ENCODE peak calls at places on chromosomes 4 and X, in seven cellular contexts. G, K, P, L, H, I and F are unnamed samples. For H3K4me1, the result is how much of the 10 kb centered on the place peaks cover.

GRCh38 chr4:145061325-145061920 is 36.6 kb downstream of the ANAPC10 start:
- DNase-seq in G (no peak), K (no peak), P (no peak), L (peak), H (peak), I (no peak), F (no peak)

GRCh38 chr4:72275381-72275780 is 243.6 kb downstream of the NPFFR2 start:
- DNase-seq in G (no peak), K (no peak), P (no peak), L (no peak), H (no peak), I (no peak), F (no peak)

GRCh38 chrX:7054219-7055206 is 93.0 kb upstream of the STS start:
- DNase-seq in G (no peak), K (no peak), P (no peak), L (no peak), H (no peak), I (no peak), F (no peak)

GRCh38 chr4:138835833-138836521 is 179.6 kb upstream of the NOCT start:
- DNase-seq in G (no peak), K (no peak), P (no peak), L (peak), H (peak), I (no peak), F (peak)

GRCh38 chr4:914531-914930 is 17.6 kb downstream of the GAK start:
- DNase-seq in G (no peak), K (no peak), P (no peak), L (no peak), H (no peak), I (no peak), F (no peak)

GRCh38 chr4:169658970-169659735 is 38.8 kb downstream of the CLCN3 start:
- DNase-seq in G (no peak), K (no peak), P (no peak), L (no peak), H (no peak), I (no peak), F (no peak)

GRCh38 chr4:94665500-94666398 is 92.0 kb upstream of the BMPR1B start:
- DNase-seq in G (no peak), K (no peak), P (no peak), L (no peak), H (no peak), I (no peak), F (no peak)

GRCh38 chr4:59086410-59086809 is 1976.2 kb upstream of the IGFBP7 start:
- DNase-seq in G (no peak), K (no peak), P (no peak), L (no peak), H (no peak), I (no peak), F (no peak)

GRCh38 chrX:148135738-148136137 is 154.6 kb downstream of the FMR1NB start:
- DNase-seq in G (no peak), K (no peak), P (no peak), L (no peak), H (no peak), I (no peak), F (no peak)

GRCh38 chrX:148133099-148133725 is 152.1 kb downstream of the FMR1NB start:
- DNase-seq in G (no peak), K (no peak), P (no peak), L (no peak), H (no peak), I (no peak), F (no peak)

GRCh38 chrX:148134578-148134977 is 153.4 kb downstream of the FMR1NB start:
- DNase-seq in G (no peak), K (no peak), P (no peak), L (no peak), H (no peak), I (no peak), F (no peak)
- TF ChIP-seq CTCF in G (no peak), K (no peak), P (no peak), L (no peak), H (no peak), I (no peak), F (no peak)

DNA sequence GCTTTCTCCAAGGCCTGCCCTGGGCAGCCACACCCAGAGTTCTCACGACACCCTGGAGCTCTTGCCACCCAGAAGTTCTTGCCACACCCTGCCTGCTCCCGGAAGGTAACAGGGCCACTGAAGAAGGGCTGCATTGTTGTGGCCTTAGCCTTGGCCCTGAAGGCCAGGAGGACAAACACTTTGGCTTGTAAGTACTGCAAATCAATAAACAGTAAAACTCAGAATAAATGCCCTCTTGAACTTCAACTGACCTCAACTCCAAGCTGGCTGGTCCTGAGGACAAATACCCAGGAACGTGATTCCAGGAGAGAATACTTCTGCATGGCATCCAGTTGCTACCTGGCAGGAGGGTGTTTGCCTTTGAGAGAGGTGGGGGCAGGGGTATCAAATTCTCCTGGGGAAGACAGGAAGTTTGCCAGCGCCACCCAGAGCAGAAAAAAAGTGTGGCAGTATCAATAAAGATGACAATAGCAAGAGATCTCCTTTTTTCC is 54.1 kb downstream of the TLR10 start:
- DNase-seq in G (no peak), K (no peak), P (no peak), L (no peak), H (peak), I (no peak), F (peak)
- H3K4me1 ChIP-seq in G (under half), K (under half), P (under half), L (under half), H (under half), I (under half), F (under half)

GRCh38 chr4:3235030-3235345 is 14.0 kb upstream of the MSANTD1 start:
- DNase-seq in G (no peak), K (no peak), P (no peak), L (no peak), H (no peak), I (no peak), F (no peak)
- TF ChIP-seq CTCF in G (no peak), K (no peak), P (no peak), L (no peak), H (no peak), I (no peak), F (no peak)

DNA sequence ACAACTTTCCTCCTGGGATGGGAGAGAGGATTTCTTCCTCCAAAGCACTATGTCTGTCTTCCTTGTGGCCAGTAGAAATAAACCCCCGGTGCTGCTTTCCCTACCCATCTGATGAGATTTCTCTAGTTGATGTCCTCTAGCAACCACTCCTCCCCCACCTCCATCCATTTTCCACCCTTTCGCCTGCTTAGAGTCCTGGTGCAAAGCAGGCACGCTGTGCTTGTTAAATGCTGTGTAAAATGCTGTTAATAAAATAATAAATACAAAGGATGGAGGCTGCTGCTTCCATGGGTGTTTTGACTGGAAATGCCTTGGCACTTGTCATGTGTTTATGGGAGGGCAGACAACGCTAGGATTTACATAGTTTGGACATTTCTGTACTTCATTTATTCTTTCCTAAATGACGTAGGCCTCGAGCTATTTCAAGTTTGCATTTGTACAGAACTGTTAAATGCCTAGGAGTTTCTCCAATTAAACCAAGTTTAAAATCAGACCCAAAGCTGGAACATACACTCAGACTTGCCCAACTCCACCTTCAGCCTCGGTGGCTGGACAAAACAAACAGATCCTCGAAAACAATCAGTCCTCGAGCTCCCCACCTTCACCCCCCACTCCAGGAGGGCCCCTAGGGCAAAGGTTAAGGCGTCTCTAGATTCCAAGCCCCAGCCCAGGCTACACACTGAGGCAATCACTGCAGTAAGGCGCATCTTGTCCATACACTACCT is 10.0 kb downstream of the BCOR start:
- DNase-seq in G (no peak), K (no peak), P (no peak), L (peak), H (no peak), I (no peak), F (no peak)
- H3K4me1 ChIP-seq in G (half or more), K (under half), P (half or more), L (under half), H (half or more), I (under half), F (half or more)

GRCh38 chr4:122227202-122227601 is 75.1 kb downstream of the BLTP1 start:
- DNase-seq in G (no peak), K (no peak), P (no peak), L (no peak), H (no peak), I (no peak), F (no peak)

GRCh38 chr4:122219356-122219755 is 67.2 kb downstream of the BLTP1 start:
- DNase-seq in G (no peak), K (no peak), P (no peak), L (no peak), H (no peak), I (no peak), F (no peak)

GRCh38 chr4:122229857-122230256 is 77.7 kb downstream of the BLTP1 start:
- DNase-seq in G (no peak), K (no peak), P (no peak), L (no peak), H (no peak), I (no peak), F (no peak)

GRCh38 chr4:122221322-122221721 is 69.2 kb downstream of the BLTP1 start:
- DNase-seq in G (no peak), K (no peak), P (no peak), L (no peak), H (no peak), I (no peak), F (no peak)

GRCh38 chr4:122224348-122224747 is 72.2 kb downstream of the BLTP1 start:
- DNase-seq in G (no peak), K (no peak), P (no peak), L (peak), H (no peak), I (peak), F (no peak)
- TF ChIP-seq CTCF in G (no peak), K (no peak), P (no peak), L (peak), H (peak), I (no peak), F (no peak)

GRCh38 chr4:141037441-141037840 is 95.8 kb downstream of the RNF150 start:
- DNase-seq in G (no peak), K (no peak), P (no peak), L (no peak), H (no peak), I (no peak), F (no peak)

GRCh38 chr4:141041021-141041476 is 92.2 kb downstream of the RNF150 start:
- DNase-seq in G (no peak), K (no peak), P (no peak), L (peak), H (no peak), I (no peak), F (no peak)

GRCh38 chr4:141038428-141038827 is 94.8 kb downstream of the RNF150 start:
- DNase-seq in G (no peak), K (no peak), P (no peak), L (no peak), H (no peak), I (no peak), F (no peak)

GRCh38 chr4:141036786-141037185 is 96.5 kb downstream of the RNF150 start:
- DNase-seq in G (no peak), K (no peak), P (no peak), L (peak), H (no peak), I (no peak), F (no peak)

DNA sequence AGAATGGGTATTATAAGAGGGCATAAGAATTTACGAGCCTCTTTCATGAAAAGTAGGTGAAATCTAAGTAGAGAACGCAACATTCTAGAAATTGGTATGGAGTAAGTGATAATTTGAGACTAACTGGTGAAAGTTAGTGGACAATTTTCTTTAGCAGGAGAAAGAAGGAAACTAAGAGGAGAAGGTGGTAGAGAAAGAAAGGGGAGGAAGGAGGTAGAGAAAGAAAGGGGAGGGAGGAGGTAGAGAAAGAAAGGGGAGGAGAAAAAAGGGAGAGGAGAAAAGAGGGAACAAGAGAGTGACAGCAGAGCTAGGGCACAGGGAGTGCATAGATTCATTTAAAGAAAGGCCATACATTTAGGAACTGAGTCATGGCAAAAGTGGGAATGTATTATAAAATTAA is 94.1 kb downstream of the RNF150 start:
- DNase-seq in G (no peak), K (no peak), P (no peak), L (no peak), H (no peak), I (no peak), F (no peak)
- H3K4me1 ChIP-seq in G (under half), K (under half), P (under half), L (under half), H (under half), I (under half), F (under half)

GRCh38 chr4:109977854-109978501 is 65.3 kb downstream of the EGF start:
- DNase-seq in G (no peak), K (no peak), P (peak), L (peak), H (peak), I (peak), F (no peak)
- TF ChIP-seq CTCF in G (peak), K (peak), P (peak), L (peak), H (peak), I (peak), F (peak)

GRCh38 chrX:1477801-1478458 is 25.2 kb upstream of the ASMTL start:
- DNase-seq in G (peak), K (no peak), P (peak), L (no peak), H (no peak), I (no peak), F (no peak)
- H3K4me1 ChIP-seq in G (half or more), K (under half), P (under half), L (under half), H (under half), I (under half), F (under half)

GRCh38 chrX:119218198-119218597 is 17.9 kb upstream of the PGRMC1 start:
- DNase-seq in G (no peak), K (no peak), P (no peak), L (peak), H (no peak), I (no peak), F (no peak)
- TF ChIP-seq CTCF in G (no peak), K (peak), P (peak), L (peak), H (peak), I (no peak), F (peak)